ENCODE peak calls at places on chromosomes 4 and X, in ten cellular contexts. Q is fibroblast of gingiva; F is H54; L is AG04449; B is T-helper 1 cell; Z is T follicular helper cell; A is kidney; V is stimulated activated CD4-positive, alpha-beta T cell treated with anti-CD3 and anti-CD28 coated beads, Interleukin-2, amount 100 ng/mL, for 4 hours; R is T-helper 2 cell; T is putamen. W is an unnamed sample.

GRCh38 chrX:55088795-55089489 is at the start of gene PAGE2:
- DNase-seq in Q (no peak), F (no peak), L (no peak), B (no peak), Z (no peak), A (no peak), V (no peak), R (no peak), T (no peak), W (no peak)

GRCh38 chrX:110214684-110215083 is 103.2 kb downstream of the AMMECR1 start:
- DNase-seq in Q (no peak), F (no peak), L (no peak), B (no peak), Z (no peak), A (no peak), V (no peak), R (no peak), T (no peak), W (no peak)

GRCh38 chr4:141140271-141141205 is 7.3 kb upstream of the RNF150 start:
- DNase-seq in Q (no peak), F (no peak), L (no peak), B (no peak), Z (no peak), A (no peak), V (no peak), R (no peak), T (no peak), W (no peak)

GRCh38 chr4:83219344-83219990 is 65.1 kb downstream of the COQ2 start:
- DNase-seq in Q (peak), F (no peak), L (no peak), B (no peak), Z (no peak), A (peak), V (peak), R (no peak), T (no peak), W (no peak)

GRCh38 chr4:169815606-169816005 is 57.9 kb upstream of the HPF1 start:
- DNase-seq in Q (no peak), F (peak), L (no peak), B (no peak), Z (no peak), A (no peak), V (no peak), R (no peak), T (no peak), W (no peak)

GRCh38 chr4:107037188-107037587 is 1.1 kb upstream of the DKK2 start:
- DNase-seq in Q (peak), F (no peak), L (no peak), B (no peak), Z (no peak), A (peak), V (no peak), R (no peak), T (peak), W (no peak)

GRCh38 chr4:16843831-16844508 is 54.5 kb downstream of the LDB2 start:
- DNase-seq in Q (peak), F (no peak), L (peak), B (no peak), Z (no peak), A (no peak), V (no peak), R (no peak), T (no peak), W (no peak)

GRCh38 chrX:37871626-37872302 is 24.4 kb upstream of the DYNLT3 start:
- DNase-seq in Q (peak), F (peak), L (peak), B (no peak), Z (no peak), A (no peak), V (no peak), R (no peak), T (no peak), W (no peak)

GRCh38 chrX:68691921-68692320 is 44.5 kb downstream of the STARD8 start:
- DNase-seq in Q (no peak), F (no peak), L (no peak), B (no peak), Z (no peak), A (no peak), V (no peak), R (no peak), T (no peak), W (no peak)

GRCh38 chr4:153489856-153490558 is 23.8 kb downstream of the TMEM131L start:
- DNase-seq in Q (no peak), F (no peak), L (no peak), B (no peak), Z (no peak), A (no peak), V (no peak), R (no peak), T (no peak), W (no peak)

GRCh38 chr4:71602271-71602890 is 181.5 kb downstream of the GC start:
- DNase-seq in Q (no peak), F (no peak), L (peak), B (no peak), Z (no peak), A (no peak), V (no peak), R (no peak), T (no peak), W (no peak)

GRCh38 chrX:152915541-152916241 is 17.8 kb downstream of the ZNF185 start:
- DNase-seq in Q (peak), F (peak), L (peak), B (no peak), Z (no peak), A (no peak), V (no peak), R (no peak), T (no peak), W (no peak)

GRCh38 chr4:75686346-75686745 is 13.1 kb upstream of the G3BP2 start:
- DNase-seq in Q (no peak), F (no peak), L (no peak), B (no peak), Z (no peak), A (no peak), V (peak), R (peak), T (peak), W (no peak)

GRCh38 chrX:10989386-10989785 is 121.7 kb upstream of the HCCS start:
- DNase-seq in Q (no peak), F (no peak), L (no peak), B (no peak), Z (no peak), A (no peak), V (no peak), R (no peak), T (no peak), W (no peak)

GRCh38 chrX:153778684-153779101 is 2.1 kb upstream of the SRPK3 start:
- DNase-seq in Q (no peak), F (no peak), L (no peak), B (no peak), Z (no peak), A (peak), V (no peak), R (no peak), T (no peak), W (no peak)

GRCh38 chr4:155618183-155618838 is 48.3 kb upstream of the GUCY1A1 start:
- DNase-seq in Q (no peak), F (no peak), L (no peak), B (no peak), Z (no peak), A (no peak), V (no peak), R (no peak), T (no peak), W (no peak)

GRCh38 chr4:173182403-173182802 is 13.8 kb downstream of the GALNT7 start:
- DNase-seq in Q (peak), F (no peak), L (peak), B (no peak), Z (no peak), A (no peak), V (no peak), R (no peak), T (no peak), W (no peak)

GRCh38 chr4:165248102-165248501 is 40.7 kb downstream of the KLHL2 start:
- DNase-seq in Q (no peak), F (no peak), L (no peak), B (no peak), Z (no peak), A (no peak), V (no peak), R (no peak), T (no peak), W (no peak)

GRCh38 chr4:168220893-168221292 is 97.7 kb downstream of the DDX60 start:
- DNase-seq in Q (no peak), F (no peak), L (no peak), B (no peak), Z (no peak), A (no peak), V (no peak), R (no peak), T (no peak), W (no peak)

GRCh38 chr4:42412251-42412650 is 15.0 kb downstream of the SHISA3 start:
- DNase-seq in Q (peak), F (no peak), L (peak), B (no peak), Z (no peak), A (no peak), V (no peak), R (no peak), T (no peak), W (no peak)

GRCh38 chrX:39705299-39705698 is 392.5 kb downstream of the BCOR start:
- DNase-seq in Q (peak), F (peak), L (peak), B (no peak), Z (no peak), A (peak), V (no peak), R (no peak), T (no peak), W (no peak)

GRCh38 chrX:107503996-107504395 is 54.5 kb downstream of the FRMPD3 start:
- DNase-seq in Q (no peak), F (no peak), L (no peak), B (no peak), Z (no peak), A (no peak), V (no peak), R (no peak), T (no peak), W (no peak)

GRCh38 chr4:2928242-2929155 is 34.7 kb downstream of the NOP14 start:
- DNase-seq in Q (no peak), F (no peak), L (no peak), B (no peak), Z (no peak), A (peak), V (no peak), R (no peak), T (no peak), W (no peak)

GRCh38 chrX:40581333-40581910 is 652 bp downstream of the ATP6AP2 start:
- DNase-seq in Q (peak), F (no peak), L (no peak), B (no peak), Z (no peak), A (no peak), V (no peak), R (peak), T (no peak), W (no peak)

GRCh38 chr4:54118850-54119589 is 19.1 kb downstream of the GSX2 start:
- DNase-seq in Q (no peak), F (no peak), L (peak), B (no peak), Z (no peak), A (no peak), V (no peak), R (no peak), T (no peak), W (no peak)

GRCh38 chr4:152316969-152317368 is 218.9 kb downstream of the FBXW7 start:
- DNase-seq in Q (peak), F (no peak), L (no peak), B (no peak), Z (no peak), A (no peak), V (no peak), R (no peak), T (peak), W (no peak)

GRCh38 chrX:127908369-127908768 is 143.8 kb downstream of the ACTRT1 start:
- DNase-seq in Q (no peak), F (no peak), L (no peak), B (no peak), Z (no peak), A (no peak), V (no peak), R (no peak), T (no peak), W (no peak)

GRCh38 chrX:85109235-85109634 is 105.6 kb downstream of the APOOL start:
- DNase-seq in Q (no peak), F (peak), L (no peak), B (no peak), Z (no peak), A (no peak), V (no peak), R (no peak), T (no peak), W (no peak)

GRCh38 chr4:82423245-82424054 is 6.8 kb downstream of the HNRNPDL start:
- DNase-seq in Q (no peak), F (no peak), L (no peak), B (no peak), Z (no peak), A (no peak), V (no peak), R (no peak), T (no peak), W (no peak)

GRCh38 chr4:81380364-81380853 is 91.3 kb downstream of the RASGEF1B start:
- DNase-seq in Q (no peak), F (no peak), L (no peak), B (no peak), Z (no peak), A (no peak), V (no peak), R (no peak), T (no peak), W (no peak)

GRCh38 chr4:113556382-113557134 is 205.0 kb downstream of the CAMK2D start:
- DNase-seq in Q (no peak), F (no peak), L (no peak), B (no peak), Z (no peak), A (no peak), V (no peak), R (no peak), T (no peak), W (no peak)

GRCh38 chr4:181504846-181505374 is 738.3 kb upstream of the TENM3 start:
- DNase-seq in Q (no peak), F (no peak), L (no peak), B (no peak), Z (no peak), A (no peak), V (no peak), R (no peak), T (no peak), W (no peak)

GRCh38 chrX:83759872-83760271 is 101.1 kb upstream of the CYLC1 start:
- DNase-seq in Q (no peak), F (no peak), L (no peak), B (no peak), Z (no peak), A (no peak), V (no peak), R (no peak), T (no peak), W (no peak)

W was measured in NCI-H1048.